ENCODE peak calls at places on chromosomes 7 and 10, in nine cellular contexts. O is astrocyte of the spinal cord, A is neural progenitor cell, Q is GM23338, E is GM12878, N is lung, G is pancreas, I is cardiac fibroblast, V is cardiac muscle cell. Y is an unnamed sample.
A peak's percentile ranks its signal among the peaks of the same experiment; 100 is the strongest.

GRCh38 chr7:1666251-1666778 is 3.8 kb upstream of the ELFN1 start:
- DNase-seq in E (no peak), I (no peak), O (no peak), Q (peak; percentile 47), V (no peak), G (peak; percentile 59), A (peak; percentile 47), N (no peak), Y (no peak)

GRCh38 chr10:114242235-114242634 is 3.2 kb downstream of the VWA2 start:
- DNase-seq in V (no peak), Q (no peak), O (no peak), G (no peak), N (no peak), E (no peak), A (no peak), I (no peak), Y (no peak)

GRCh38 chr7:1514993-1515392 is 10.8 kb upstream of the INTS1 start:
- DNase-seq in O (no peak), V (no peak), E (no peak), Q (no peak), N (no peak), G (no peak), I (peak; percentile 47), A (no peak), Y (peak; percentile 61)

GRCh38 chr7:35802649-35803048 is 1.8 kb downstream of the SEPTIN7 start:
- DNase-seq in Q (no peak), G (no peak), I (no peak), N (no peak), V (no peak), O (no peak), A (peak; percentile 20), E (no peak), Y (no peak)

GRCh38 chr10:86648706-86649426 is 5.5 kb upstream of the OPN4 start:
- DNase-seq in N (peak; percentile 57), G (no peak), I (peak; percentile 71), E (no peak), A (no peak), O (peak; percentile 48), Q (no peak), V (peak; percentile 89), Y (peak; percentile 51)

GRCh38 chr10:43046288-43046991 is 30.4 kb upstream of the RET start:
- DNase-seq in A (no peak), V (no peak), G (peak; percentile 39), I (no peak), E (no peak), Q (peak; percentile 33), N (no peak), O (no peak), Y (no peak)

GRCh38 chr7:149604521-149604920 is 106.9 kb upstream of the ZNF746 start:
- DNase-seq in A (no peak), E (no peak), V (peak; percentile 18), I (no peak), N (no peak), Q (no peak), G (no peak), O (no peak), Y (peak; percentile 18)

GRCh38 chr7:155280446-155281410 is 16.9 kb upstream of the INSIG1 start:
- DNase-seq in E (no peak), G (no peak), O (no peak), A (no peak), I (no peak), Q (no peak), N (no peak), V (no peak), Y (no peak)

GRCh38 chr7:73717991-73718405 is 1.5 kb downstream of the STX1A start:
- DNase-seq in Q (no peak), O (peak; percentile 96), G (no peak), N (no peak), I (peak; percentile 96), V (peak; percentile 72), E (no peak), A (no peak), Y (peak; percentile 92)

GRCh38 chr7:100402241-100402640 is 26.3 kb downstream of the ZCWPW1 start:
- DNase-seq in N (no peak), A (no peak), I (no peak), O (no peak), G (no peak), Q (no peak), E (no peak), V (no peak), Y (no peak)

GRCh38 chr10:4686644-4686996 is 139.4 kb upstream of the AKR1E2 start:
- DNase-seq in G (no peak), E (no peak), O (peak; percentile 91), I (peak; percentile 97), V (peak; percentile 77), N (no peak), A (no peak), Q (no peak), Y (peak; percentile 86)

GRCh38 chr10:49758249-49758930 is 3.7 kb downstream of the OGDHL start:
- DNase-seq in E (no peak), V (no peak), A (no peak), Q (no peak), G (no peak), O (no peak), I (no peak), N (no peak), Y (no peak)

GRCh38 chr7:51034531-51035264 is 252.0 kb upstream of the GRB10 start:
- DNase-seq in Q (peak; percentile 28), G (no peak), I (peak; percentile 84), N (no peak), E (no peak), A (peak; percentile 20), V (peak; percentile 60), O (peak; percentile 93), Y (peak; percentile 81)

GRCh38 chr10:91206427-91206826 is 14.0 kb upstream of the PCGF5 start:
- DNase-seq in N (no peak), I (no peak), G (no peak), V (no peak), O (no peak), E (no peak), A (no peak), Q (peak; percentile 46), Y (no peak)

GRCh38 chr10:108439397-108439796 is 1274.9 kb upstream of the SORCS1 start:
- DNase-seq in O (no peak), E (no peak), V (peak; percentile 8), Q (no peak), G (no peak), N (no peak), A (no peak), I (no peak), Y (no peak)

GRCh38 chr10:89251417-89252224 is at the start of gene LIPA:
- DNase-seq in O (peak; percentile 98), N (peak; percentile 97), G (peak; percentile 92), E (peak; percentile 95), I (peak; percentile 98), V (peak; percentile 99), A (peak; percentile 97), Q (peak; percentile 99), Y (peak; percentile 98)

GRCh38 chr7:106504620-106505019 is 156.3 kb downstream of the CCDC71L start:
- DNase-seq in Q (no peak), O (peak; percentile 68), E (no peak), V (no peak), G (no peak), A (no peak), I (peak; percentile 49), N (no peak), Y (peak; percentile 68)

GRCh38 chr10:30587522-30588031 is 42.0 kb downstream of the LYZL2 start:
- DNase-seq in Q (peak; percentile 61), O (no peak), A (no peak), I (no peak), G (peak; percentile 57), E (peak; percentile 79), N (peak; percentile 45), V (no peak), Y (no peak)

GRCh38 chr7:157700237-157701005 is 363.6 kb downstream of the DNAJB6 start:
- DNase-seq in Q (no peak), I (no peak), G (no peak), V (no peak), O (no peak), E (no peak), N (no peak), A (peak; percentile 61), Y (no peak)
- TF ChIP-seq CTCF in Q (no peak), I (no peak), G (no peak), V (no peak), O (no peak), E (no peak), N (no peak), A (no peak), Y (no peak)

DNA sequence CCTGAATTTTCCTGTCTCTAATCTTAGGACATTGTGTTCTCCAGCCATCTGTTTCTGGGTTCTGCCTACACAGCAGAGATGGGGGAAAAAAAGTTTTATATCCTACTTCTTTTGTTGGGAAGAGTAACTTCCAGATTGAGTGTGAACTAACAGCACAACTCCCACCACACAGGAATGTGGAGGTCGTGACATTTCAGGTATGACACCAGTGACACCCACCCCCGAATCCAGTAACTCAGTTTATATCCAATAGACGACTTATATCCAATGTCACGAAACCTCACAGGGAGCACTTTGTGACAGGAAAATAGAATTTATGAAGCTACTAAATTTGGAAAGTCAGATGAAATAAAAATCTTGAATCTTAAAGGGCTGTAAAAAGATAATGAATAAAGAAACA is 211.9 kb upstream of the GRM3 start:
- DNase-seq in N (no peak), V (no peak), O (no peak), G (no peak), E (no peak), A (no peak), Q (no peak), I (no peak), Y (no peak)
- H3K4me3 ChIP-seq in N (no peak overlapping the region), V (no peak overlapping the region), O (no peak overlapping the region), G (no peak overlapping the region), E (no peak overlapping the region), A (no peak overlapping the region), Q (no peak overlapping the region), I (no peak overlapping the region), Y (no peak overlapping the region)

DNA sequence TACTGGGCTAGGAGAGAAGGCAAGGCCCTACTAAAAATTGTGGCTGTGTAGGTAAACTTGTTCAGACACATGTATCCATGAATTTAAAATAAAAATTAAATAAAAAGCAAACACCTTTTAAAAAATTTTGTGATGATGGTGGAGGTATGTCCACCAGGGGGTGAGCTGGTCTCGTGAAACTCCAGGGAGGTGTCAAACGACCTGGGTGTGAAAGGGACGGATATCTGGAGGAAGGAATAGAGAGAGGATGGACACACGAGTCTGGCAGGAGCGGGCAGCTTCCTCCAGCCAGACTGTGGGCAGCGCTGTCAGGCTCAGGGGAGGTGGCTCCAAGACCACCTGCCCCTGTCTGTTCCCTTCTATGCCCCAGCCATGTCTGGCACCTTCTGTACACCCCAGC is 34.8 kb upstream of the DMBT1 start:
- DNase-seq in N (peak; percentile 53), V (peak; percentile 26), G (no peak), O (no peak), I (peak; percentile 10), E (no peak), A (no peak), Q (peak; percentile 57), Y (peak; percentile 9)
- TF ChIP-seq CTCF in N (no peak), V (peak; percentile 27), G (no peak), O (peak; percentile 9), I (no peak), E (no peak), A (peak; percentile 37), Q (peak; percentile 61), Y (peak; percentile 31)

DNA sequence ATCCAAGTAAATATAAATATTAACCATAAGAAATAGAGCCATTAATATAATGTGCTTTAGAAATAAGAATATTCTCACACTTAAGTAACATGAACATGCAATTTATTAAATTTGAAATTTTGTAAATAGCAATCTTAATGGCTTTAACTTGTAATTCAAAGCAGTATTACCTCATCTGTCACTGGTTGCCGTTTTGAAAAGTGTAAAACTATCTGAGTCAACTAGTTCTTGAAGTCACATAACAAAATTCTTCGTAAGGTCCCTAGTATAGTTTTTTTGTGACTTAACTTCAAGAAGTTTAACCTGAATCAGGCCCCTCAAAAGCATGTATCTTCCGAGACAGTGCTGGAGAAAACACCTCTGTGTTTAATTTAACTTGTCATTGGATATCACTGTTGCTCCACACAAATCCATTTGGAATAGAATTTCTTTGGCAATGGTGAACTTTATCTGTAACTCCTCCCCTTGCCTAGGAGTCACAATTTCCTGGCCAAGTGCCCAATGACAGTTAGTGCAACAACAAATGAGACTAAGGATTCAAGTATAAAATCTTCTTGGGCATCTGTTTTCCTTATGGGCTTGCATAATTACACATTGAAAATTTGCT is 47.1 kb downstream of the NT5C2 start:
- DNase-seq in N (peak; percentile 59), A (no peak), O (peak; percentile 83), E (no peak), V (peak; percentile 96), Q (no peak), G (peak; percentile 67), I (peak; percentile 94), Y (peak; percentile 95)
- H3K4me3 ChIP-seq in N (no peak overlapping the region), A (no peak overlapping the region), O (no peak overlapping the region), E (no peak overlapping the region), V (no peak overlapping the region), Q (no peak overlapping the region), G (no peak overlapping the region), I (no peak overlapping the region), Y (no peak overlapping the region)